ENCODE peak calls at places on chromosomes 2 and 18, in five cellular contexts. E is fibroblast of lung, G is Right ventricle myocardium inferior, Q is H4, C is sigmoid colon. M is an unnamed sample.

GRCh38 chr2:137888845-137889244 is 75.4 kb upstream of the HNMT start:
- DNase-seq in E (peak; percentile 13), G (peak; percentile 65), Q (peak; percentile 48), C (no peak), M (peak; percentile 47)

GRCh38 chr18:43622024-43622423 is 344.7 kb upstream of the SYT4 start:
- DNase-seq in E (no peak), G (no peak), Q (no peak), C (no peak), M (no peak)

GRCh38 chr18:26543368-26543767 is 5.0 kb downstream of the KCTD1 start:
- DNase-seq in E (no peak), G (no peak), Q (no peak), C (no peak), M (no peak)

GRCh38 chr2:88660622-88661021 is 30.9 kb upstream of the RPIA start:
- DNase-seq in E (no peak), G (no peak), Q (no peak), C (no peak), M (no peak)

GRCh38 chr2:159497256-159497655 is 119.1 kb downstream of the BAZ2B start:
- DNase-seq in E (peak; percentile 80), G (no peak), Q (peak; percentile 64), C (no peak), M (no peak)

GRCh38 chr2:197675711-197676188 is 363 bp upstream of the RFTN2 start:
- DNase-seq in E (peak; percentile 88), G (no peak), Q (peak; percentile 21), C (no peak), M (no peak)

GRCh38 chr18:23365602-23366001 is 87.5 kb upstream of the RIOK3 start:
- DNase-seq in E (peak; percentile 18), G (no peak), Q (no peak), C (no peak), M (no peak)

GRCh38 chr2:105324732-105325131 is 4.8 kb downstream of the TGFBRAP1 start:
- DNase-seq in E (no peak), G (no peak), Q (peak; percentile 80), C (no peak), M (no peak)

GRCh38 chr2:121810959-121811853 is 55.8 kb downstream of the TSN start:
- DNase-seq in E (peak; percentile 63), G (peak; percentile 81), Q (peak; percentile 68), C (peak; percentile 74), M (peak; percentile 76)

GRCh38 chr2:133674433-133675331 is 106.4 kb upstream of the NCKAP5 start:
- DNase-seq in E (peak; percentile 90), G (no peak), Q (peak; percentile 63), C (peak; percentile 65), M (peak; percentile 55)

GRCh38 chr2:41930807-41931566 is 116.8 kb upstream of the PKDCC start:
- DNase-seq in E (peak; percentile 44), G (no peak), Q (peak; percentile 48), C (no peak), M (no peak)

GRCh38 chr2:85162746-85163301 is 29.6 kb downstream of the TCF7L1 start:
- DNase-seq in E (peak; percentile 91), G (no peak), Q (peak; percentile 57), C (no peak), M (no peak)

GRCh38 chr2:30807249-30807648 is at the start of gene CAPN13:
- DNase-seq in E (no peak), G (no peak), Q (peak; percentile 8), C (no peak), M (no peak)

GRCh38 chr18:63207825-63208224 is 111.7 kb downstream of the BCL2 start:
- DNase-seq in E (no peak), G (no peak), Q (no peak), C (no peak), M (no peak)

GRCh38 chr2:73249636-73250035 is 15.5 kb downstream of the CCT7 start:
- DNase-seq in E (no peak), G (no peak), Q (no peak), C (no peak), M (no peak)

GRCh38 chr2:4340536-4340935 is 637.2 kb downstream of the DCDC2C start:
- DNase-seq in E (no peak), G (no peak), Q (no peak), C (no peak), M (no peak)

GRCh38 chr2:240850026-240850425 is 18.6 kb upstream of the AGXT start:
- DNase-seq in E (no peak), G (no peak), Q (no peak), C (no peak), M (no peak)

GRCh38 chr2:138846216-138846821 is 66.1 kb upstream of the NXPH2 start:
- DNase-seq in E (peak; percentile 31), G (no peak), Q (peak; percentile 31), C (no peak), M (no peak)

GRCh38 chr18:62566199-62566598 is 43.4 kb downstream of the ZCCHC2 start:
- DNase-seq in E (peak; percentile 29), G (no peak), Q (no peak), C (no peak), M (peak; percentile 54)

GRCh38 chr18:8623549-8624106 is 14.4 kb downstream of the RAB12 start:
- DNase-seq in E (peak; percentile 22), G (peak; percentile 65), Q (no peak), C (no peak), M (peak; percentile 75)

GRCh38 chr18:75109819-75110218 is 99.1 kb downstream of the PTGR3 start:
- DNase-seq in E (no peak), G (no peak), Q (no peak), C (no peak), M (no peak)

GRCh38 chr2:28991021-28991420 is 9.9 kb downstream of the TOGARAM2 start:
- DNase-seq in E (peak; percentile 77), G (no peak), Q (no peak), C (peak; percentile 90), M (peak; percentile 73)

GRCh38 chr2:187994464-187995331 is 297.0 kb upstream of the GULP1 start:
- DNase-seq in E (peak; percentile 25), G (peak; percentile 52), Q (peak; percentile 9), C (no peak), M (no peak)

GRCh38 chr2:33673937-33674336 is 74.8 kb upstream of the FAM98A start:
- DNase-seq in E (peak; percentile 22), G (no peak), Q (peak; percentile 2), C (no peak), M (no peak)

GRCh38 chr2:25127631-25128030 is 40.7 kb downstream of the POMC start:
- DNase-seq in E (peak; percentile 11), G (no peak), Q (no peak), C (no peak), M (no peak)

GRCh38 chr2:128285329-128285931 is 33.2 kb downstream of the HS6ST1 start:
- DNase-seq in E (no peak), G (peak; percentile 31), Q (no peak), C (no peak), M (peak; percentile 36)

GRCh38 chr2:169705927-169706326 is 11.7 kb downstream of the PHOSPHO2 start:
- DNase-seq in E (peak; percentile 53), G (no peak), Q (no peak), C (no peak), M (no peak)

GRCh38 chr2:39093208-39093898 is 27.5 kb downstream of the SOS1 start:
- DNase-seq in E (no peak), G (no peak), Q (no peak), C (no peak), M (no peak)

M was measured in Right ventricle myocardium superior.